ENCODE peak calls at places on chromosomes 11 and 22, in six cellular contexts. P, W, K, J, E and Y are unnamed samples.

GRCh38 chr11:8019671-8020597 is 32.8 kb downstream of the EIF3F start:
- DNase-seq in K (peak), E (no peak), P (no peak), J (peak), W (no peak), Y (no peak)

GRCh38 chr22:49209452-49210195 is 618.0 kb downstream of the BRD1 start:
- DNase-seq in J (peak), K (no peak), W (peak), P (no peak), E (peak), Y (no peak)

GRCh38 chr22:38317995-38318715 is 922 bp upstream of the CSNK1E start:
- DNase-seq in E (no peak), K (peak), J (no peak), P (peak), W (no peak), Y (peak)

GRCh38 chr11:108632041-108632440 is 32.8 kb upstream of the DDX10 start:
- DNase-seq in K (no peak), E (no peak), W (no peak), P (no peak), J (no peak), Y (no peak)

GRCh38 chr11:70020336-70021214 is 57.5 kb upstream of the ANO1 start:
- DNase-seq in J (no peak), E (peak), K (no peak), P (no peak), W (no peak), Y (no peak)

GRCh38 chr11:73372371-73372993 is 3.7 kb upstream of the RELT start:
- DNase-seq in W (no peak), P (peak), E (no peak), J (no peak), K (no peak), Y (peak)

GRCh38 chr22:41197046-41197807 is 7.9 kb upstream of the L3MBTL2 start:
- DNase-seq in E (peak), K (peak), J (peak), P (peak), W (peak), Y (peak)

GRCh38 chr22:45648320-45649070 is 23.1 kb upstream of the ATXN10 start:
- DNase-seq in E (no peak), J (no peak), K (no peak), P (peak), W (no peak), Y (no peak)